ENCODE peak calls at places on chromosomes 13 and 19, in seven cellular contexts. P, Y, D, O, W, N and G are unnamed samples.

GRCh38 chr19:52778811-52779210 is 7.8 kb downstream of the ZNF600 start:
- DNase-seq in P (no peak), Y (no peak), D (peak; percentile 5), O (no peak), W (no peak), N (no peak), G (no peak)

GRCh38 chr13:36766295-36766694 is 52.7 kb upstream of the RFXAP start:
- DNase-seq in P (no peak), Y (no peak), D (no peak), O (no peak), W (peak; percentile 87), N (peak; percentile 7), G (no peak)

GRCh38 chr19:50669319-50670101 is 20.3 kb downstream of the C19orf81 start:
- DNase-seq in P (no peak), Y (peak; percentile 32), D (no peak), O (peak; percentile 69), W (peak; percentile 35), N (no peak), G (peak; percentile 43)

GRCh38 chr13:29676941-29677452 is 81.5 kb upstream of the SLC7A1 start:
- DNase-seq in P (peak; percentile 7), Y (peak; percentile 48), D (no peak), O (no peak), W (peak; percentile 28), N (no peak), G (no peak)

GRCh38 chr13:78317030-78317429 is 286.3 kb downstream of the POU4F1 start:
- DNase-seq in P (peak; percentile 58), Y (no peak), D (no peak), O (no peak), W (peak; percentile 38), N (no peak), G (no peak)

GRCh38 chr19:47068876-47069406 is 20.5 kb upstream of the TMEM160 start:
- DNase-seq in P (no peak), Y (no peak), D (no peak), O (no peak), W (no peak), N (no peak), G (no peak)

GRCh38 chr13:48595330-48596127 is 58.2 kb upstream of the CYSLTR2 start:
- DNase-seq in P (peak; percentile 45), Y (peak; percentile 75), D (no peak), O (no peak), W (peak; percentile 85), N (no peak), G (peak; percentile 26)

GRCh38 chr19:35090160-35090794 is 25.3 kb upstream of the FXYD3 start:
- DNase-seq in P (peak; percentile 78), Y (peak; percentile 76), D (no peak), O (peak; percentile 68), W (peak; percentile 71), N (peak; percentile 86), G (peak; percentile 16)

GRCh38 chr19:9847087-9847671 is 12.1 kb downstream of the PIN1 start:
- DNase-seq in P (peak; percentile 56), Y (peak; percentile 37), D (no peak), O (peak; percentile 49), W (peak; percentile 95), N (no peak), G (peak; percentile 29)

GRCh38 chr13:51772781-51773180 is 31.2 kb downstream of the DHRS12 start:
- DNase-seq in P (no peak), Y (no peak), D (no peak), O (no peak), W (no peak), N (no peak), G (no peak)

GRCh38 chr13:31807090-31807541 is 67.8 kb downstream of the RXFP2 start:
- DNase-seq in P (no peak), Y (no peak), D (no peak), O (no peak), W (peak; percentile 25), N (no peak), G (no peak)

GRCh38 chr19:28972144-28972543 is 240.8 kb downstream of the UQCRFS1 start:
- DNase-seq in P (no peak), Y (no peak), D (no peak), O (no peak), W (no peak), N (no peak), G (no peak)

GRCh38 chr13:92719868-92720267 is 506.7 kb upstream of the GPC6 start:
- DNase-seq in P (peak; percentile 43), Y (no peak), D (no peak), O (no peak), W (no peak), N (no peak), G (no peak)

GRCh38 chr19:56348289-56348877 is 33.7 kb upstream of the ZSCAN5A start:
- DNase-seq in P (peak; percentile 31), Y (peak; percentile 32), D (no peak), O (no peak), W (peak; percentile 43), N (no peak), G (no peak)

GRCh38 chr13:113668491-113668971 is 1.5 kb downstream of the GRK1 start:
- DNase-seq in P (no peak), Y (no peak), D (no peak), O (no peak), W (no peak), N (no peak), G (no peak)

GRCh38 chr19:31548941-31549340 is 199.7 kb upstream of the TSHZ3 start:
- DNase-seq in P (peak; percentile 42), Y (peak; percentile 23), D (no peak), O (peak; percentile 20), W (peak; percentile 61), N (peak; percentile 3), G (no peak)

GRCh38 chr19:39974377-39975155 is 3.6 kb downstream of the PSMC4 start:
- DNase-seq in P (no peak), Y (no peak), D (no peak), O (no peak), W (no peak), N (no peak), G (no peak)

GRCh38 chr13:113109151-113110047 is 3.8 kb downstream of the F7 start:
- DNase-seq in P (no peak), Y (no peak), D (no peak), O (peak; percentile 39), W (no peak), N (no peak), G (no peak)

GRCh38 chr13:22173605-22174004 is 502.7 kb downstream of the FGF9 start:
- DNase-seq in P (no peak), Y (no peak), D (no peak), O (no peak), W (peak; percentile 16), N (no peak), G (no peak)

GRCh38 chr19:39448271-39448670 is 2.9 kb downstream of the SUPT5H start:
- DNase-seq in P (no peak), Y (no peak), D (no peak), O (no peak), W (peak; percentile 39), N (no peak), G (no peak)

GRCh38 chr19:6828698-6829633 is 56.5 kb downstream of the VAV1 start:
- DNase-seq in P (no peak), Y (peak; percentile 5), D (peak; percentile 8), O (no peak), W (peak; percentile 11), N (no peak), G (no peak)